ENCODE peak calls at places on chromosomes 3 and 15, in four cellular contexts. Y, K, O and G are unnamed samples.
A peak's percentile ranks its signal among the peaks of the same experiment; 100 is the strongest.

GRCh38 chr15:64716452-64716851 is 58.9 kb downstream of the RBPMS2 start:
- DNase-seq in Y (no peak), K (no peak), O (no peak), G (no peak)

GRCh38 chr15:71800835-71801745 is 9.3 kb upstream of the NR2E3 start:
- DNase-seq in Y (no peak), K (peak; percentile 88), O (peak; percentile 31), G (no peak)

GRCh38 chr15:25391971-25392733 is 46.7 kb downstream of the UBE3A start:
- DNase-seq in Y (no peak), K (peak; percentile 54), O (no peak), G (no peak)

GRCh38 chr3:140432176-140432753 is 245.6 kb upstream of the TRIM42 start:
- DNase-seq in Y (no peak), K (no peak), O (no peak), G (no peak)

GRCh38 chr15:51401872-51402517 is 60.5 kb downstream of the GLDN start:
- DNase-seq in Y (no peak), K (peak; percentile 54), O (no peak), G (peak; percentile 90)

GRCh38 chr3:134249442-134249841 is 1.2 kb downstream of the RYK start:
- DNase-seq in Y (no peak), K (no peak), O (no peak), G (no peak)

GRCh38 chr15:39582977-39583585 is 2.2 kb downstream of the THBS1 start:
- DNase-seq in Y (no peak), K (no peak), O (no peak), G (no peak)

GRCh38 chr15:63502843-63503738 is 1.3 kb upstream of the USP3 start:
- DNase-seq in Y (peak; percentile 96), K (peak; percentile 90), O (peak; percentile 94), G (peak; percentile 98)

GRCh38 chr15:22871481-22872076 is 33.1 kb downstream of the NIPA2 start:
- DNase-seq in Y (no peak), K (no peak), O (no peak), G (no peak)

GRCh38 chr3:10740954-10741353 is 75.1 kb upstream of the SLC6A11 start:
- DNase-seq in Y (no peak), K (no peak), O (no peak), G (no peak)

GRCh38 chr3:8713901-8714759 is 19.5 kb upstream of the CAV3 start:
- DNase-seq in Y (no peak), K (no peak), O (peak; percentile 10), G (no peak)

GRCh38 chr3:55557549-55557948 is 70.4 kb upstream of the WNT5A start:
- DNase-seq in Y (no peak), K (no peak), O (no peak), G (no peak)

GRCh38 chr3:178485756-178486155 is 50.5 kb upstream of the KCNMB2 start:
- DNase-seq in Y (no peak), K (peak; percentile 5), O (no peak), G (no peak)

GRCh38 chr3:48015451-48016182 is 599 bp downstream of the MAP4 start:
- DNase-seq in Y (no peak), K (no peak), O (no peak), G (no peak)

GRCh38 chr15:33068007-33068441 is 126.5 kb downstream of the FMN1 start:
- DNase-seq in Y (peak; percentile 83), K (peak; percentile 71), O (peak; percentile 16), G (peak; percentile 80)

GRCh38 chr15:34366271-34367043 is 539 bp downstream of the LPCAT4 start:
- DNase-seq in Y (no peak), K (peak; percentile 84), O (peak; percentile 72), G (peak; percentile 24)

GRCh38 chr3:125965505-125965904 is 3.5 kb upstream of the ROPN1B start:
- DNase-seq in Y (no peak), K (no peak), O (no peak), G (no peak)

GRCh38 chr3:40523781-40524180 is 979 bp upstream of the ZNF621 start:
- DNase-seq in Y (no peak), K (peak; percentile 3), O (no peak), G (no peak)

GRCh38 chr15:30065025-30065801 is 17.5 kb upstream of the GOLGA8J start:
- DNase-seq in Y (no peak), K (peak; percentile 55), O (no peak), G (no peak)

GRCh38 chr3:132311860-132312259 is 5.3 kb upstream of the ACP3 start:
- DNase-seq in Y (no peak), K (no peak), O (no peak), G (no peak)

GRCh38 chr3:144770813-144771400 is 799.3 kb downstream of the DIPK2A start:
- DNase-seq in Y (no peak), K (peak; percentile 45), O (no peak), G (no peak)

GRCh38 chr15:75599396-75599795 is 20.3 kb upstream of the PTPN9 start:
- DNase-seq in Y (no peak), K (no peak), O (no peak), G (no peak)

GRCh38 chr15:40155270-40155910 is 5.5 kb upstream of the BUB1B start:
- DNase-seq in Y (no peak), K (peak; percentile 86), O (no peak), G (no peak)

GRCh38 chr3:48552111-48552911 is 4.3 kb downstream of the PFKFB4 start:
- DNase-seq in Y (no peak), K (no peak), O (no peak), G (no peak)

GRCh38 chr3:67646586-67647234 is 7.7 kb downstream of the SUCLG2 start:
- DNase-seq in Y (no peak), K (peak; percentile 71), O (no peak), G (no peak)

GRCh38 chr15:40554164-40554530 is 10.7 kb downstream of the CCDC32 start:
- DNase-seq in Y (no peak), K (no peak), O (no peak), G (no peak)

GRCh38 chr3:127674793-127675189 is 2.0 kb downstream of the ABTB1 start:
- DNase-seq in Y (peak; percentile 41), K (no peak), O (no peak), G (peak; percentile 63)

GRCh38 chr3:127675651-127676391 is 3.1 kb downstream of the ABTB1 start:
- DNase-seq in Y (peak; percentile 59), K (no peak), O (no peak), G (no peak)

GRCh38 chr3:127672429-127673190 is at the start of gene ABTB1:
- DNase-seq in Y (peak; percentile 91), K (peak; percentile 65), O (peak; percentile 91), G (peak; percentile 80)

GRCh38 chr3:127673191-127674098 is 693 bp downstream of the ABTB1 start:
- DNase-seq in Y (peak; percentile 75), K (peak; percentile 19), O (peak; percentile 73), G (no peak)

DNA sequence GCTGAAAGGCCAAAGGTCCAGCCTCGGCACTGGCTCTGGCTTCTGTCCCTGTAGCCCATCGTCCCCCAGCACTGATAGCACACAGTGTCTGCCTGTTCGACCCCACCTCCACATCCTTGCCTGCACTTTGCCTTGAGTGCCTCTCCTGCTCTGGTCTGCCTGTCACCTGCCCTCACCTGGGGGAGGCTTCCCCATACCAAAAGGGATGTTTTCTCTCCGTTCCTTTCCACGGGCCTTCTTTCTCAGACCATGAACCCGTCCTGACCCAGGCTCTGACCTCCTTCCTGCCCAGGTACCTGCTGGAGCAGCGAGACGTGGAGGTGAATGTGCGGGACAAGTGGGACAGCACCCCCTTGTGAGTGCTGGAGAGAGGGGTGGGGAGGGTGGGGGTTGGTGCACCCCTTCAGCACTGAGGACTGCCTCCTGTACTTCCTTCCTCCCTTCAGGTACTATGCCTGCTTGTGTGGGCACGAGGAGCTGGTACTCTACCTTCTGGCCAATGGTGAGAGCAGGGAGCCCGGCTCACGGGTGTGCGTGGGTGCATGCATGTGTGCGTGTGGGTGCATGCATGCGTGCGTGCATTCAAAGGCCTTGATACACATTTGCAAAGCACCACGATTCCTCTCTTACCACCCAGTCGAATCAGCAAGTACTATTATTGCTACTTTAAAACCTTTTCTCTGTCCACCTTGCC is 1.5 kb downstream of the ABTB1 start:
- DNase-seq in Y (peak; percentile 61), K (no peak), O (peak; percentile 28), G (peak; percentile 49)
- TF ChIP-seq CTCF in Y (no peak), K (no peak), O (no peak), G (no peak)

GRCh38 chr15:95174281-95174680 is 942.9 kb downstream of the MCTP2 start:
- DNase-seq in Y (peak; percentile 71), K (no peak), O (no peak), G (peak; percentile 88)

GRCh38 chr15:95174880-95175279 is 943.5 kb downstream of the MCTP2 start:
- DNase-seq in Y (no peak), K (peak; percentile 43), O (no peak), G (peak; percentile 51)

GRCh38 chr15:95180530-95180929 is 949.2 kb downstream of the MCTP2 start:
- DNase-seq in Y (no peak), K (no peak), O (no peak), G (no peak)

GRCh38 chr15:95175914-95176658 is 944.7 kb downstream of the MCTP2 start:
- DNase-seq in Y (no peak), K (no peak), O (no peak), G (no peak)

DNA sequence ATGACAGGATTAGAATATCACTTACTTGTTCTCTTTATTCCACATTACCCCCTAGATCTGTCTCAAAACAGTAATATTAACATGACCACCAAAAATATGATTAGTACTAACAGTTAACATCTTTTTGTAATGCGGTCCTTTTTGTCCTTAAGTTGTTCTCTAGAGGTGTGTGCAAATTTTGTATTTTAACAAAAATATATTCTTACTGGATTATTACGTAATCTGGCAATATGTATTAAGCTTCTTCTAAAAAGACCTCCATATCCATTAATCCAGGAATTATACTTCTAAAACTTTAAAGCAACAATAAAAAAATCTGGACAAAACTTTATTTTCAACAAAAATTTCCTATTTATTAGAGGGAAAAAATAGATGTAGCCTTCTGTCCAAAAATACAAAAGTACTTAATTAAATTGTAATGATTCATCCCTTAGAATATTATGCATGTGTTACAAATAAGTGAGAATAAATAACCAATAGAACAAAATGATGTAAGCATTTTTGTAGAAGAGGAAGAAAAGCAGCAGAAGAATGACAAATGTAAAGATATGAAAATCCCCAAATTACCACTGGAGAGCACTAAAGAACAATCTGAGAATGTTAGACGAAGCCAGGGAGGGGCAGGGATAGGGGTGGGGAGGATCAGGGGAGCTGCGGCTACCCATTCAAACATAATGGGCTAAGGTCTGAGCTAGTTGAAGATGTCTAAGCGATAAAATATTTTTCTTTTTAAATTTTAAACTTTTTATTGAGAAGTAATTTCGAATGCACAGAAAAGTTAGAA is 945.6 kb downstream of the MCTP2 start:
- DNase-seq in Y (no peak), K (peak; percentile 36), O (no peak), G (no peak)
- TF ChIP-seq CTCF in Y (no peak), K (peak; percentile 50), O (no peak), G (no peak)

DNA sequence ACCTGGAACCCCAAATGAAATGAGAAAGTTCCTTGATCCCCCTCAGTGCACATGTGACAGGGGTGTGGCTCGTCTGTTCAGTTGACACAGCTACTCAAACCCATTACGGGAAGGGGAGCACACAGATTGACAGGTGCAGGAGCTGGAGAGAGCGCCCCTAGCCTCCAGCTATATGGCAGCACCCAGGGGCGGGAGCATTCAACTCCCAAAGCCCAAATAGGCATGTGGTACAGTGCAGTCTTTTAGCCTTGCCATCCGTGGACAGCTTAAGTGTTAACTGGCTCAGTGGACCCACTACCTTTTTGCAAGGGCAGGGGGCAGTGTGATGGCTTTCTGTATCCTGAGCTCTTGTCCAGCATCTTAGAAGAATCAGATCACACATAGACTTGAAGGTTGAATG is 1374.2 kb upstream of the ALCAM start:
- DNase-seq in Y (no peak), K (no peak), O (no peak), G (no peak)
- TF ChIP-seq CTCF in Y (no peak), K (peak; percentile 33), O (no peak), G (no peak)

DNA sequence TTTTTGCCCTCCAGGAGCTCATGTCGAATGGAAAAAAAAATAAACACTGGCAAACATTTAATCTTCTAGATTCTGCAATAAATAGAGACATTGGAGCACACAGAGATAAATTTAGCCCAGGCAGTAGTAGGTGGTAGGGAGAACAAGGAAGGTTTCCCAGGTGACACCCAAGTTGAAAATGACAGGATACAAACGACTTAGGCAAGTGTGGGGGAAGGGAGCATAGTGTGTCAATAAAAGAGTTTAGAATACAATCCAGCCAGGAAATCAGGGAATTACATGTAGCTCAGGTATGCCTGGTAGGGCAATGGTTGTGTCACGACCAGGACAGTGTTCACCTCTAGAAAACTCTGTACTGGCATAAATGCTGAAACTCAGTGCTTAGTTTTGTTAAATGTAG is 364.6 kb upstream of the AGTR1 start:
- DNase-seq in Y (no peak), K (peak; percentile 41), O (no peak), G (no peak)
- TF ChIP-seq CTCF in Y (no peak), K (no peak), O (no peak), G (no peak)